ENCODE peak calls at places on chromosomes 1 and 21, in six cellular contexts. X is brain microvascular endothelial cell; U is neural progenitor cell; D is left ventricle myocardium inferior; F is CD8-positive, alpha-beta T cell; A is fibroblast of mammary gland. O is an unnamed sample.

GRCh38 chr1:186418503-186418902 is 42.4 kb downstream of the PDC start:
- DNase-seq in F (no peak), D (no peak), A (no peak), U (no peak), X (no peak), O (no peak)

GRCh38 chr1:88973520-88974137 is 18.8 kb downstream of the KYAT3 start:
- DNase-seq in A (peak; percentile 66), F (no peak), X (peak; percentile 41), U (peak; percentile 43), D (no peak), O (no peak)

GRCh38 chr1:53669511-53670191 is 69.3 kb downstream of the GLIS1 start:
- DNase-seq in F (no peak), D (no peak), A (no peak), X (no peak), U (no peak), O (no peak)

GRCh38 chr1:67831850-67832513 is 1.3 kb downstream of the GNG12 start:
- DNase-seq in U (peak; percentile 55), F (no peak), A (peak; percentile 83), D (peak; percentile 43), X (peak; percentile 69), O (no peak)

GRCh38 chr21:42032968-42033367 is 22.8 kb upstream of the ZBTB21 start:
- DNase-seq in F (no peak), X (no peak), A (no peak), U (no peak), D (no peak), O (no peak)

GRCh38 chr1:62530516-62531154 is 66.7 kb upstream of the ANGPTL3 start:
- DNase-seq in X (peak; percentile 64), U (peak; percentile 72), A (peak; percentile 9), D (peak; percentile 18), F (no peak), O (peak; percentile 16)

GRCh38 chr21:24255591-24255990 is 1351.7 kb downstream of the MRPL39 start:
- DNase-seq in X (no peak), A (no peak), D (no peak), F (no peak), U (no peak), O (no peak)

GRCh38 chr1:110370827-110371226 is 20.0 kb downstream of the SLC16A4 start:
- DNase-seq in D (no peak), X (peak; percentile 69), A (peak; percentile 77), U (no peak), F (no peak), O (no peak)

GRCh38 chr1:195899762-195900352 is 708.4 kb downstream of the KCNT2 start:
- DNase-seq in U (no peak), D (no peak), A (peak; percentile 14), F (no peak), X (peak; percentile 7), O (no peak)

GRCh38 chr1:6638226-6638625 is 13.6 kb downstream of the THAP3 start:
- DNase-seq in F (no peak), X (no peak), A (peak; percentile 87), U (no peak), D (peak; percentile 87), O (no peak)

GRCh38 chr1:33683913-33684312 is 180.0 kb upstream of the HMGB4 start:
- DNase-seq in A (no peak), F (no peak), U (peak; percentile 26), D (peak; percentile 25), X (no peak), O (no peak)

GRCh38 chr21:42209801-42210479 is 9.0 kb upstream of the ABCG1 start:
- DNase-seq in X (no peak), U (no peak), D (no peak), A (no peak), F (no peak), O (no peak)

GRCh38 chr21:42540396-42540795 is 26.7 kb downstream of the SLC37A1 start:
- DNase-seq in X (no peak), F (no peak), D (no peak), U (no peak), A (no peak), O (no peak)

GRCh38 chr1:192788184-192788583 is 20.7 kb upstream of the RGS2 start:
- DNase-seq in A (peak; percentile 89), F (no peak), D (no peak), X (peak; percentile 87), U (peak; percentile 26), O (no peak)

GRCh38 chr1:40049745-40050144 is 9.2 kb downstream of the CAP1 start:
- DNase-seq in F (no peak), U (no peak), D (no peak), X (no peak), A (no peak), O (peak; percentile 38)

GRCh38 chr1:232421143-232421796 is 208.7 kb downstream of the SIPA1L2 start:
- DNase-seq in A (no peak), D (no peak), U (no peak), X (no peak), F (no peak), O (no peak)

GRCh38 chr1:22751124-22751531 is 40.5 kb downstream of the EPHB2 start:
- DNase-seq in D (no peak), U (no peak), F (no peak), X (no peak), A (no peak), O (no peak)

GRCh38 chr1:20481158-20481617 is 4.8 kb downstream of the CAMK2N1 start:
- DNase-seq in D (no peak), A (peak; percentile 35), F (no peak), U (no peak), X (no peak), O (no peak)

GRCh38 chr1:107829083-107829771 is 135.8 kb downstream of the VAV3 start:
- DNase-seq in X (peak; percentile 22), U (no peak), A (no peak), F (no peak), D (no peak), O (no peak)

GRCh38 chr1:184028854-184029623 is 8.5 kb downstream of the COLGALT2 start:
- DNase-seq in D (peak; percentile 47), A (no peak), X (no peak), U (no peak), F (no peak), O (no peak)

GRCh38 chr1:22500058-22500457 is 48.4 kb downstream of the ZBTB40 start:
- DNase-seq in U (no peak), A (no peak), D (no peak), F (no peak), X (no peak), O (no peak)

GRCh38 chr1:43430831-43431230 is 22.9 kb downstream of the HYI start:
- DNase-seq in U (no peak), X (no peak), A (no peak), D (no peak), F (no peak), O (no peak)

GRCh38 chr1:43432171-43432860 is 21.4 kb downstream of the HYI start:
- DNase-seq in D (no peak), X (no peak), U (no peak), F (no peak), A (no peak), O (no peak)

GRCh38 chr1:43434256-43434655 is 19.5 kb downstream of the HYI start:
- DNase-seq in D (no peak), U (no peak), F (no peak), A (no peak), X (no peak), O (no peak)

GRCh38 chr1:43432907-43433306 is 20.8 kb downstream of the HYI start:
- DNase-seq in F (no peak), U (no peak), X (no peak), D (no peak), A (no peak), O (no peak)

DNA sequence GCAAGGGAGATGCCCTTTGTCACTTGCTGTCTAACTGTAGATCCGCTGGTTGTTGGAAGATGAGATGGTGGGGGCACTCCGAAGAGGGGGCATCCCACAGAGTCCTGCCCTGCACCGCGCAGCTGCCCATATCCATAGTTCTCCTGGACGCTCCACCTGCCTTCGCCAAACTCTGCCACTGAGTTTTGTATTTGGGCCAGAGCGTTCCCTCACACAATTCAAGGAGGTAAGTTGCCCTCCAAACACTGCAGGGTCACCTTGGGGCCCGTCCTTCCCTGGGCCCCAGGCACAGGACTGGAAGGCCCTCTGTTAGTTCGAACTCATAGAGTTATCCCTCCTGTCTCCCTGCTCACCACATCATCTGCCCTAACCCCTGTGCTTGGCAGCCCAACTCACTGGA is 22.1 kb downstream of the HYI start:
- DNase-seq in X (no peak), F (no peak), D (no peak), U (no peak), A (no peak), O (no peak)
- TF ChIP-seq CTCF in X (no peak), F (no peak), D (no peak), U (no peak), A (no peak), O (no peak)

DNA sequence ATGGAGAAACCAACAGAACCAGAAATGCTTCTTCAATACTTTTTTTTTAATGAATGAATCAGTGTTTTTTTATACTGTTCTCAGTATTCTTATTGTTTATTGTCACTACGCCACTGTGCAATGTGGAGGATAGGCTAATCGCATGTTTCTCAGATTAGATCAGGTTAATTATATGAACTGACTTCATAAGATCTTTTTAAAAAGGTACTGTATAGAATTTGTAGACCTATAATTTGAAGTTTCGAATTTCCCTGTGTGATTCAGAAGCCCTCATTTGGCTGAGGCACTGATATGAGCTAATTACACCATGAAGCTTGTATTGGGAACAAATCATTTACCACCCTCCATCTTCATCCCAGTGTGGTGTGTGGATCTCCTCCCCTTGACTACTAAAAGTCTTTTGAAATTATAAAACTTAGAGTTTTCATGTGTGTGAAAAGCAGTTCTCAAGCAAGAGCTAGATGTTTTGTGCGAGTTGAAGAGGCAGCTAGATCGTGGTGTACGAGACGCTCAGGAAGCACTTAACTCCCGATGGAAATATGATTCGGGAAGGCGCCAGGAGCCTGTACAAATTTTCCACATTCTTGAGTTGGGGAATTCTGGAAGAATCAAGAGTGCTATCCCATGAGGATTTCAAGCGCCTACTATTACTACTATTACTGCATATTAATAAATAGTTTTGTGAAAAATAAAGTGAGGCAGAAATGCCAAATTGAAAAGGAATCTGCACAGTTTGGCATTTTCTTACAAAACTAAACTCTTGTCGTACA is 52.1 kb upstream of the KCNE2 start:
- DNase-seq in F (no peak), A (no peak), X (no peak), U (no peak), D (peak; percentile 18), O (no peak)
- H3K4me3 ChIP-seq in F (no peak overlapping the region), A (no peak overlapping the region), X (no peak overlapping the region), U (no peak overlapping the region), D (no peak overlapping the region), O (no peak overlapping the region)

GRCh38 chr1:2554621-2555387 is 1.4 kb upstream of the TNFRSF14 start:
- DNase-seq in U (peak; percentile 64), A (no peak), X (no peak), D (no peak), F (no peak), O (no peak)
- TF ChIP-seq CTCF in U (peak; percentile 56), A (peak; percentile 29), X (peak; percentile 70), D (peak; percentile 57), F (peak; percentile 71), O (peak; percentile 82)

DNA sequence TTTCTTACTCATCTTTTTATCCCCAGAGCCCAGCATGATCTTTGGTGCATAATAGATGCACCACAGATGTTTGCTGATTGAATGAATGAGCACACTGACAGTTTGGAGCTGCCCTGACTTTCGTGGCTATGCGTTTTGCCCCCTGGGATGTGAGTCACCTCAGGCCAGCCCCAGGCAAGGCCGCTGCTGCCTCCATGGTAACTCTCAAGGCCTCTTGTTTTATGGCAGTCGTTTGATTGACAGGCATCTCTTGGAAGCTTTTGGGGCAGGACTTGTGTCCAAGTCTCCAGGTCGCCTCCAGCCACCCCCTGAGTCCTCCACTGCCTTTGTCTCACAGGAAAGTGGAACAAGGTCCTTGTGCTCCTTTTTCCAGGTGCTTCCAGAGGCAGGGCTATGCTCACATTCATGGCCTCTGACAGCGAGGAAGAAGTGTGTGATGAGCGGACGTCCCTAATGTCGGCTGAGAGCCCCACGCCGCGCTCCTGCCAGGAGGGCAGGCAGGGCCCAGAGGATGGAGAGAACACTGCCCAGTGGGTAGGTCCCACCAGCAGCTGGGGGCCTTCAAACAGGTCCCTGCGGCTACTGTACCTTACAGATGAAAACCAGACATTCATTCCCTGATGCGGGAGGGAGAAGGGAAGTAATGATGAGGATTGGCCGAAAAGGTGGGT is 11.2 kb downstream of the PSEN2 start:
- DNase-seq in A (peak; percentile 14), U (no peak), F (no peak), X (no peak), D (no peak), O (no peak)
- H3K4me3 ChIP-seq in A (no peak overlapping the region), U (no peak overlapping the region), F (no peak overlapping the region), X (no peak overlapping the region), D (no peak overlapping the region), O (no peak overlapping the region)